ENCODE peak calls at places on chromosomes 7 and 10, in ten cellular contexts. P, V, X, N, Z, L, M, S, E and O are unnamed samples.

GRCh38 chr7:100614308-100614861 is 2.0 kb downstream of the MOSPD3 start:
- DNase-seq in P (no peak), V (no peak), X (no peak), N (no peak), Z (no peak), L (no peak), M (no peak), S (no peak), E (no peak), O (no peak)

GRCh38 chr10:29840516-29841276 is 205.9 kb upstream of the SVIL start:
- DNase-seq in P (no peak), V (no peak), X (no peak), N (no peak), Z (no peak), L (no peak), M (no peak), S (no peak), E (no peak), O (no peak)

GRCh38 chr7:42272793-42273665 is 36.0 kb upstream of the GLI3 start:
- DNase-seq in P (peak; percentile 73), V (no peak), X (no peak), N (no peak), Z (no peak), L (no peak), M (no peak), S (no peak), E (peak; percentile 68), O (no peak)

GRCh38 chr7:150903627-150904026 is 51.3 kb downstream of the AOC1 start:
- DNase-seq in P (no peak), V (peak; percentile 99), X (no peak), N (peak; percentile 87), Z (peak; percentile 63), L (no peak), M (peak; percentile 11), S (no peak), E (peak; percentile 4), O (peak; percentile 82)

GRCh38 chr7:10889266-10889898 is 84.3 kb upstream of the PHF14 start:
- DNase-seq in P (peak; percentile 85), V (peak; percentile 67), X (no peak), N (no peak), Z (peak; percentile 33), L (no peak), M (no peak), S (no peak), E (peak; percentile 62), O (no peak)

GRCh38 chr10:50439806-50440205 is 183.9 kb downstream of the SGMS1 start:
- DNase-seq in P (no peak), V (no peak), X (no peak), N (no peak), Z (no peak), L (no peak), M (no peak), S (no peak), E (peak; percentile 32), O (no peak)

GRCh38 chr10:3118621-3119020 is 51.3 kb downstream of the PFKP start:
- DNase-seq in P (no peak), V (no peak), X (no peak), N (no peak), Z (no peak), L (no peak), M (no peak), S (no peak), E (no peak), O (no peak)

GRCh38 chr10:3397231-3397630 is 224.6 kb upstream of the PITRM1 start:
- DNase-seq in P (no peak), V (no peak), X (no peak), N (no peak), Z (no peak), L (no peak), M (no peak), S (no peak), E (no peak), O (no peak)

GRCh38 chr10:93921338-93921737 is 27.6 kb downstream of the SLC35G1 start:
- DNase-seq in P (peak; percentile 33), V (peak; percentile 3), X (no peak), N (no peak), Z (no peak), L (no peak), M (no peak), S (no peak), E (no peak), O (no peak)